ENCODE peak calls at places on chromosomes 7 and 10, in four cellular contexts. J, P, V and S are unnamed samples.

GRCh38 chr7:44278451-44279161 is 46.8 kb downstream of the CAMK2B start:
- DNase-seq in J (no peak), P (no peak), V (peak), S (no peak)

GRCh38 chr7:101121996-101122932 is 4.6 kb upstream of the SERPINE1 start:
- DNase-seq in J (no peak), P (peak), V (peak), S (no peak)

GRCh38 chr10:116848032-116848911 is 1.0 kb upstream of the ENO4 start:
- DNase-seq in J (no peak), P (peak), V (no peak), S (no peak)

GRCh38 chr10:5858811-5859210 is 30.9 kb downstream of the ANKRD16 start:
- DNase-seq in J (no peak), P (no peak), V (no peak), S (no peak)

GRCh38 chr10:76695069-76695468 is 942.5 kb downstream of the KCNMA1 start:
- DNase-seq in J (no peak), P (no peak), V (no peak), S (no peak)

GRCh38 chr7:107661081-107661864 is 645 bp downstream of the SLC26A4 start:
- DNase-seq in J (no peak), P (peak), V (peak), S (no peak)

GRCh38 chr10:77842652-77843212 is 83.8 kb downstream of the DLG5 start:
- DNase-seq in J (no peak), P (no peak), V (no peak), S (no peak)

GRCh38 chr10:19930936-19931859 is 115.0 kb downstream of the PLXDC2 start:
- DNase-seq in J (peak), P (no peak), V (peak), S (peak)

GRCh38 chr7:72007018-72007417 is 405.1 kb downstream of the CALN1 start:
- DNase-seq in J (no peak), P (no peak), V (no peak), S (no peak)

GRCh38 chr7:2109936-2110585 is 122.7 kb downstream of the MAD1L1 start:
- DNase-seq in J (peak), P (no peak), V (peak), S (peak)

GRCh38 chr7:2870471-2870941 is 26.4 kb upstream of the GNA12 start:
- DNase-seq in J (peak), P (peak), V (peak), S (peak)

GRCh38 chr7:28666144-28666543 is 253.8 kb downstream of the CREB5 start:
- DNase-seq in J (no peak), P (no peak), V (peak), S (no peak)

GRCh38 chr7:158759749-158760444 is 55.3 kb upstream of the NCAPG2 start:
- DNase-seq in J (no peak), P (no peak), V (no peak), S (no peak)

GRCh38 chr10:30436200-30436599 is 2.2 kb downstream of the MAP3K8 start:
- DNase-seq in J (no peak), P (no peak), V (peak), S (peak)

GRCh38 chr10:116674901-116675423 is 54.2 kb downstream of the PNLIPRP2 start:
- DNase-seq in J (no peak), P (no peak), V (no peak), S (no peak)

GRCh38 chr10:31304261-31304970 is 14.6 kb upstream of the ZEB1 start:
- DNase-seq in J (no peak), P (no peak), V (no peak), S (no peak)

GRCh38 chr10:128964100-128964403 is 503.0 kb upstream of the MGMT start:
- DNase-seq in J (no peak), P (no peak), V (no peak), S (no peak)

GRCh38 chr10:60963441-60964256 is 19.7 kb upstream of the RHOBTB1 start:
- DNase-seq in J (no peak), P (no peak), V (peak), S (no peak)

GRCh38 chr7:12635830-12636229 is 51.6 kb upstream of the ARL4A start:
- DNase-seq in J (no peak), P (peak), V (no peak), S (peak)

GRCh38 chr7:117283371-117283770 is 39.5 kb downstream of the WNT2 start:
- DNase-seq in J (no peak), P (no peak), V (peak), S (no peak)

GRCh38 chr10:20170661-20171060 is 354.4 kb downstream of the PLXDC2 start:
- DNase-seq in J (no peak), P (no peak), V (no peak), S (no peak)

GRCh38 chr10:31036209-31036608 is 4.5 kb upstream of the ZNF438 start:
- DNase-seq in J (no peak), P (no peak), V (peak), S (no peak)

GRCh38 chr7:139853576-139854511 is 24.8 kb downstream of the TBXAS1 start:
- DNase-seq in J (no peak), P (no peak), V (peak), S (no peak)

GRCh38 chr7:100894860-100895700 is 608 bp downstream of the ACHE start:
- DNase-seq in J (peak), P (peak), V (no peak), S (peak)

GRCh38 chr10:776772-777171 is 87.3 kb upstream of the DIP2C start:
- DNase-seq in J (no peak), P (no peak), V (no peak), S (no peak)